ENCODE peak calls at places on chromosomes 16 and 17, in six cellular contexts. F is activated CD4-positive, alpha-beta T cell treated with anti-CD3 and anti-CD28 coated beads, Interleukin-2, amount 50 U/mL, for 1 hour; O is HFFc6; E is brain microvascular endothelial cell; I is aorta; Y is HFF-Myc. D is an unnamed sample.

GRCh38 chr17:45998987-45999899 is at the start of gene STH:
- DNase-seq in F (no peak), O (no peak), E (no peak), I (no peak), Y (no peak), D (no peak)

GRCh38 chr17:80146121-80147034 is 550 bp downstream of the EIF4A3 start:
- DNase-seq in F (no peak), O (no peak), E (no peak), I (no peak), Y (no peak), D (no peak)

GRCh38 chr17:65088621-65089385 is 32.3 kb upstream of the GNA13 start:
- DNase-seq in F (no peak), O (peak; percentile 69), E (no peak), I (no peak), Y (no peak), D (no peak)

GRCh38 chr17:30207655-30208054 is 27.8 kb downstream of the SLC6A4 start:
- DNase-seq in F (no peak), O (no peak), E (no peak), I (no peak), Y (no peak), D (no peak)

GRCh38 chr17:12376276-12376675 is 289.4 kb upstream of the MYOCD start:
- DNase-seq in F (no peak), O (no peak), E (no peak), I (no peak), Y (no peak), D (no peak)

GRCh38 chr17:3935140-3935542 is 18.9 kb upstream of the P2RX1 start:
- DNase-seq in F (peak; percentile 29), O (peak; percentile 45), E (peak; percentile 71), I (no peak), Y (no peak), D (peak; percentile 27)

GRCh38 chr17:55245986-55246385 is 18.8 kb upstream of the HLF start:
- DNase-seq in F (no peak), O (no peak), E (no peak), I (no peak), Y (peak; percentile 16), D (no peak)

GRCh38 chr16:51545951-51546350 is 394.9 kb upstream of the SALL1 start:
- DNase-seq in F (no peak), O (no peak), E (no peak), I (no peak), Y (no peak), D (no peak)

GRCh38 chr17:28841901-28842281 is 699 bp downstream of the FAM222B start:
- DNase-seq in F (no peak), O (no peak), E (no peak), I (no peak), Y (no peak), D (no peak)

GRCh38 chr17:42900460-42901331 is at the start of gene G6PC1:
- DNase-seq in F (no peak), O (no peak), E (no peak), I (no peak), Y (no peak), D (no peak)

GRCh38 chr16:87837627-87838289 is 31.5 kb downstream of the SLC7A5 start:
- DNase-seq in F (no peak), O (no peak), E (no peak), I (no peak), Y (no peak), D (no peak)

GRCh38 chr17:50134206-50135110 is 4.5 kb upstream of the SAMD14 start:
- DNase-seq in F (no peak), O (peak; percentile 34), E (no peak), I (no peak), Y (no peak), D (no peak)

GRCh38 chr16:55434000-55434399 is 45.0 kb upstream of the MMP2 start:
- DNase-seq in F (no peak), O (no peak), E (no peak), I (no peak), Y (no peak), D (no peak)

GRCh38 chr16:89164847-89165684 is 6.5 kb upstream of the CDH15 start:
- DNase-seq in F (no peak), O (no peak), E (no peak), I (no peak), Y (no peak), D (no peak)

GRCh38 chr17:51270675-51271074 is 10.3 kb downstream of the UTP18 start:
- DNase-seq in F (no peak), O (no peak), E (no peak), I (no peak), Y (no peak), D (no peak)

GRCh38 chr17:19619705-19620325 is 28.7 kb upstream of the ALDH3A2 start:
- DNase-seq in F (no peak), O (no peak), E (no peak), I (no peak), Y (no peak), D (no peak)

GRCh38 chr16:23132921-23133532 is 16.2 kb downstream of the USP31 start:
- DNase-seq in F (no peak), O (no peak), E (no peak), I (peak; percentile 79), Y (no peak), D (no peak)

GRCh38 chr17:44878627-44879221 is 20.5 kb downstream of the EFTUD2 start:
- DNase-seq in F (peak; percentile 22), O (peak; percentile 34), E (peak; percentile 16), I (no peak), Y (no peak), D (no peak)

GRCh38 chr17:34581446-34582184 is 2.2 kb downstream of the TMEM132E start:
- DNase-seq in F (no peak), O (no peak), E (no peak), I (no peak), Y (no peak), D (no peak)

GRCh38 chr17:62791235-62792121 is 16.6 kb downstream of the MARCHF10 start:
- DNase-seq in F (no peak), O (peak; percentile 91), E (peak; percentile 90), I (no peak), Y (peak; percentile 69), D (peak; percentile 81)

GRCh38 chr16:20300312-20301097 is 26.8 kb downstream of the GP2 start:
- DNase-seq in F (no peak), O (peak; percentile 27), E (peak; percentile 34), I (no peak), Y (peak; percentile 11), D (peak; percentile 4)

GRCh38 chr17:74960739-74961342 is 11.7 kb downstream of the HID1 start:
- DNase-seq in F (peak; percentile 32), O (peak; percentile 18), E (peak; percentile 17), I (no peak), Y (no peak), D (no peak)

GRCh38 chr16:13956635-13957196 is 36.8 kb downstream of the ERCC4 start:
- DNase-seq in F (no peak), O (no peak), E (no peak), I (no peak), Y (no peak), D (no peak)

GRCh38 chr17:83179811-83180210 is 100.4 kb downstream of the METRNL start:
- DNase-seq in F (no peak), O (no peak), E (no peak), I (peak; percentile 58), Y (no peak), D (no peak)

GRCh38 chr17:58475985-58476384 is 12.2 kb downstream of the HSF5 start:
- DNase-seq in F (no peak), O (no peak), E (no peak), I (no peak), Y (no peak), D (no peak)

GRCh38 chr16:4787627-4788482 is at the start of gene SEPTIN12:
- DNase-seq in F (no peak), O (no peak), E (no peak), I (no peak), Y (no peak), D (no peak)

GRCh38 chr17:36892112-36892838 is 45.0 kb upstream of the LHX1 start:
- DNase-seq in F (no peak), O (no peak), E (no peak), I (no peak), Y (no peak), D (no peak)

GRCh38 chr16:13873835-13874438 is 46.0 kb upstream of the ERCC4 start:
- DNase-seq in F (no peak), O (no peak), E (no peak), I (no peak), Y (no peak), D (no peak)

GRCh38 chr16:2483160-2483559 is 8.2 kb downstream of the TBC1D24 start:
- DNase-seq in F (no peak), O (no peak), E (no peak), I (no peak), Y (no peak), D (no peak)

GRCh38 chr16:57842606-57843005 is 40.3 kb upstream of the KIFC3 start:
- DNase-seq in F (no peak), O (no peak), E (peak; percentile 9), I (no peak), Y (no peak), D (no peak)

GRCh38 chr16:27154573-27155521 is 48.5 kb upstream of the KDM8 start:
- DNase-seq in F (peak; percentile 72), O (no peak), E (peak; percentile 24), I (peak; percentile 91), Y (peak; percentile 10), D (no peak)

D was measured in non-pigmented ciliary epithelial cell.